ENCODE peak calls at places on chromosomes 5 and 9, in nine cellular contexts. M is lung; S is spleen; B is sigmoid colon; Y is PC-3; Q is esophagus squamous epithelium; F is effector memory CD4-positive, alpha-beta T cell; L is HCT116; J is heart right ventricle. C is an unnamed sample.

GRCh38 chr5:143635146-143635752 is 176.7 kb upstream of the HMHB1 start:
- DNase-seq in M (peak; percentile 41), S (no peak), B (no peak), Y (peak; percentile 63), Q (no peak), F (no peak), L (no peak), J (no peak), C (no peak)

GRCh38 chr9:109166771-109167601 is at the start of gene FRRS1L:
- DNase-seq in M (no peak), S (no peak), B (no peak), Y (no peak), Q (no peak), F (no peak), L (no peak), J (no peak), C (no peak)

GRCh38 chr5:108642170-108642906 is 105.4 kb upstream of the FER start:
- DNase-seq in M (peak; percentile 51), S (no peak), B (no peak), Y (peak; percentile 82), Q (no peak), F (peak; percentile 3), L (peak; percentile 69), J (peak; percentile 69), C (peak; percentile 68)

GRCh38 chr5:35863159-35863558 is 6.5 kb downstream of the IL7R start:
- DNase-seq in M (no peak), S (no peak), B (no peak), Y (peak; percentile 83), Q (no peak), F (no peak), L (no peak), J (no peak), C (no peak)

GRCh38 chr5:37776826-37777225 is 63.0 kb downstream of the GDNF start:
- DNase-seq in M (no peak), S (no peak), B (peak; percentile 90), Y (no peak), Q (no peak), F (no peak), L (no peak), J (no peak), C (no peak)

GRCh38 chr5:89473196-89473595 is 590.2 kb upstream of the MEF2C start:
- DNase-seq in M (no peak), S (no peak), B (no peak), Y (peak; percentile 70), Q (no peak), F (no peak), L (no peak), J (no peak), C (no peak)

GRCh38 chr5:58965677-58966414 is 383.0 kb downstream of the RAB3C start:
- DNase-seq in M (no peak), S (no peak), B (no peak), Y (no peak), Q (no peak), F (no peak), L (no peak), J (no peak), C (no peak)

GRCh38 chr9:122642226-122642625 is 15.2 kb downstream of the OR1B1 start:
- DNase-seq in M (no peak), S (no peak), B (no peak), Y (peak; percentile 15), Q (no peak), F (no peak), L (no peak), J (no peak), C (peak; percentile 14)

GRCh38 chr5:57103317-57103907 is 70.4 kb upstream of the GPBP1 start:
- DNase-seq in M (no peak), S (no peak), B (no peak), Y (no peak), Q (no peak), F (no peak), L (no peak), J (no peak), C (no peak)

GRCh38 chr5:151680944-151681427 is 5.7 kb downstream of the SPARC start:
- DNase-seq in M (no peak), S (no peak), B (peak; percentile 70), Y (no peak), Q (no peak), F (no peak), L (no peak), J (no peak), C (no peak)

GRCh38 chr5:78326930-78327329 is 32.4 kb upstream of the AP3B1 start:
- DNase-seq in M (no peak), S (no peak), B (no peak), Y (no peak), Q (no peak), F (no peak), L (no peak), J (no peak), C (no peak)

GRCh38 chr5:15463231-15463630 is 36.7 kb upstream of the FBXL7 start:
- DNase-seq in M (no peak), S (no peak), B (no peak), Y (no peak), Q (no peak), F (no peak), L (no peak), J (no peak), C (peak; percentile 6)

GRCh38 chr5:67334383-67334782 is 137.8 kb upstream of the CD180 start:
- DNase-seq in M (no peak), S (no peak), B (no peak), Y (no peak), Q (no peak), F (no peak), L (no peak), J (no peak), C (no peak)

GRCh38 chr9:113988951-113989780 is 88.9 kb downstream of the AMBP start:
- DNase-seq in M (peak; percentile 39), S (no peak), B (peak; percentile 82), Y (no peak), Q (no peak), F (no peak), L (no peak), J (peak; percentile 18), C (peak; percentile 97)

GRCh38 chr5:96509721-96510383 is 76.8 kb upstream of the PCSK1 start:
- DNase-seq in M (no peak), S (no peak), B (no peak), Y (peak; percentile 55), Q (no peak), F (no peak), L (no peak), J (no peak), C (no peak)

DNA sequence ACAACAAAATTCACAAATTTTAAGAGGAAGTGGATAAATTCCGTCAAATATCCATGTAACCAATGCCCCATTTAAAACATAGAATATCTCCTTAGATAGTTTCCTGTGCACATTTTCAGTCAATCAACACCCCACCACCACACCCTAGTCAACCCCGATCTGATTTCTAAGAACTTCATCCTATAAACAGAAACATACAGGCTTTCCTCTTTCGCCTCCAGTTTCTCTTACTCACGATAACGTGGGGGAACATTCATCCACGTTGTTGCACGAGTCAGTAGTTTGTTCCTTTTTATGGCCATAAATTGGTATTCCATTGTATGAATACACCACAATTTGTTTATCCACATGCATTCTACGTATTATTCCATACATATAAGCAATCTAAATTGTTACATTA is 35.6 kb upstream of the TRIO start:
- DNase-seq in M (no peak), S (no peak), B (no peak), Y (peak; percentile 46), Q (no peak), F (no peak), L (no peak), J (no peak), C (no peak)
- H3K4me1 ChIP-seq in M (peaks cover 8% of the 10 kb centered on the region), S (peaks cover 6% of the 10 kb centered on the region), B (no peaks in the 10 kb centered on the region), Y (peaks cover 63% of the 10 kb centered on the region), Q (no peaks in the 10 kb centered on the region), F (no peaks in the 10 kb centered on the region), L (peaks cover 18% of the 10 kb centered on the region), J (peaks cover 19% of the 10 kb centered on the region), C (peaks cover 8% of the 10 kb centered on the region)

GRCh38 chr5:94692610-94693009 is 74.1 kb downstream of the SLF1 start:
- DNase-seq in M (no peak), S (no peak), B (no peak), Y (no peak), Q (no peak), F (no peak), L (no peak), J (no peak), C (no peak)
- H3K4me3 ChIP-seq in M (no peak overlapping the region), S (no peak overlapping the region), B (no peak overlapping the region), Y (no peak overlapping the region), Q (no peak overlapping the region), F (no peak overlapping the region), L (no peak overlapping the region), J (no peak overlapping the region), C (no peak overlapping the region)

DNA sequence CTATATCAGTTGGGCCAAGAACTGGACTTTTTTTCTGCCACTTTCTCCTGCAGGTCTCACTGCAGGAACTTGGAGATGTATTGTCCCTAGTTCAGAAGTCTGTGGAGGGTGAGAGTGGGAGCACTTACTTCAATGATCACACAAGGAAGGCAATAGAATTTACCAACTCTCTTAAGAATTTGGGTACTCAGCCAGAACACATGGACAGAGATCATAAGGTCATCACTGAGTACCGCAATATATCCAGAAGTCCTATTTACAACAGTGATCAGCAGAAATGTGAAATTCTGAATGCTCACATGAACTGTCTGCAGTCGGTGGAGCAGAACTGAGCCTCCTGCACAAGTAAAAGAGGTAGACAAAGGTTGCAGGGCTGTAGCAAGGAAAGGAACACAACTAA is 101.0 kb downstream of the FAM114A2 start:
- DNase-seq in M (no peak), S (no peak), B (no peak), Y (no peak), Q (no peak), F (no peak), L (no peak), J (no peak), C (no peak)
- H3K9me3 ChIP-seq in M (peaks cover 30% of the 10 kb centered on the region), S (peaks cover 83% of the 10 kb centered on the region), B (peaks cover 6% of the 10 kb centered on the region), Y (no peaks in the 10 kb centered on the region), Q (no peaks in the 10 kb centered on the region), F (no peaks in the 10 kb centered on the region), L (no peaks in the 10 kb centered on the region), J (peaks cover 5% of the 10 kb centered on the region), C (peaks cover 4% of the 10 kb centered on the region)

GRCh38 chr9:132994410-132995120 is 16.1 kb downstream of the GFI1B start:
- DNase-seq in M (no peak), S (peak; percentile 73), B (no peak), Y (peak; percentile 70), Q (no peak), F (no peak), L (no peak), J (no peak), C (no peak)

GRCh38 chr9:132995906-132996305 is 17.4 kb downstream of the GFI1B start:
- DNase-seq in M (no peak), S (peak; percentile 37), B (no peak), Y (no peak), Q (no peak), F (no peak), L (no peak), J (no peak), C (no peak)

GRCh38 chr9:132997591-132997990 is 19.1 kb downstream of the GFI1B start:
- DNase-seq in M (no peak), S (peak; percentile 4), B (no peak), Y (no peak), Q (no peak), F (no peak), L (no peak), J (no peak), C (peak; percentile 86)

GRCh38 chr9:132995121-132995420 is 16.6 kb downstream of the GFI1B start:
- DNase-seq in M (no peak), S (no peak), B (no peak), Y (no peak), Q (no peak), F (no peak), L (no peak), J (no peak), C (no peak)

DNA sequence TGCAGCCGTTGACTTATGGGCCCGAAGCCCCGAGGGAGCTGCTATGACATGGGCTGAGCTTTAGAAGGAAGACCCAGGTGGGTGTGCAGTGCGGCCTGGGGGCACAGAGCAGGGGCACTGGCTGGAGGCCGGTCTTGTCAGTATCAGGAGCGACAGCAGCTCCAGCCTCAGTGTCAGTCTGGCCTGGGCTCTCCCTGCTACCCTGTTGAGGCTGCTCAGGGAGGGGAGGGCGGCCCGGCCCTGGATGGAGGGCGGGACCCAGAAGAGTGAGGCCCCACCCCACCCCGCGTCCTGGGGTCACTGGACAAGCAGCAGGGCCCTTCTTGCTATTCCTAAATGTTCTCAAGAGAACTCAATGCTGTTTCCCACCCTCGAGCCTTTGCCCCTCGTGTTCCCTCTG is 18.0 kb downstream of the GFI1B start:
- DNase-seq in M (no peak), S (peak; percentile 54), B (no peak), Y (no peak), Q (no peak), F (no peak), L (no peak), J (no peak), C (no peak)
- H3K4me1 ChIP-seq in M (no peaks in the 10 kb centered on the region), S (peaks cover 26% of the 10 kb centered on the region), B (no peaks in the 10 kb centered on the region), Y (peaks cover 10% of the 10 kb centered on the region), Q (peaks cover 16% of the 10 kb centered on the region), F (no peaks in the 10 kb centered on the region), L (no peaks in the 10 kb centered on the region), J (peaks cover 3% of the 10 kb centered on the region), C (peaks cover 11% of the 10 kb centered on the region)

C was measured in SJCRH30.